ENCODE peak calls at places on chromosomes 13 and 19, in five cellular contexts. One of them, this sample, is unnamed. For H3K4me1, the result is how much of the 10 kb centered on the place peaks cover.

GRCh38 chr13:24218977-24219376 is 58.5 kb downstream of the SPATA13 start:
- DNase-seq in astrocyte: peak
- DNase-seq in transverse colon: no peak
- DNase-seq in cardiac muscle cell: no peak
- DNase-seq in fibroblast of lung: no peak
- DNase-seq in this sample: no peak

GRCh38 chr13:44437356-44438233 is 64.0 kb downstream of the SERP2 start:
- DNase-seq in astrocyte: peak
- DNase-seq in transverse colon: no peak
- DNase-seq in cardiac muscle cell: peak
- DNase-seq in fibroblast of lung: peak
- DNase-seq in this sample: peak

GRCh38 chr19:2333807-2334211 is 5.3 kb downstream of the SPPL2B start:
- DNase-seq in astrocyte: no peak
- DNase-seq in transverse colon: no peak
- DNase-seq in cardiac muscle cell: no peak
- DNase-seq in fibroblast of lung: no peak
- DNase-seq in this sample: no peak

GRCh38 chr19:1807695-1808394 is 4.2 kb downstream of the ATP8B3 start:
- DNase-seq in astrocyte: no peak
- DNase-seq in transverse colon: no peak
- DNase-seq in cardiac muscle cell: no peak
- DNase-seq in fibroblast of lung: no peak
- DNase-seq in this sample: no peak

GRCh38 chr19:13842294-13843103 is 34.4 kb upstream of the NANOS3 start:
- DNase-seq in astrocyte: no peak
- DNase-seq in transverse colon: peak
- DNase-seq in cardiac muscle cell: peak
- DNase-seq in fibroblast of lung: peak
- DNase-seq in this sample: peak

GRCh38 chr19:40948580-40949299 is 42.3 kb upstream of the CYP2B6 start:
- DNase-seq in astrocyte: no peak
- DNase-seq in transverse colon: no peak
- DNase-seq in cardiac muscle cell: no peak
- DNase-seq in fibroblast of lung: no peak
- DNase-seq in this sample: no peak

GRCh38 chr13:47962237-47962636 is 38.8 kb downstream of the SUCLA2 start:
- DNase-seq in astrocyte: no peak
- DNase-seq in transverse colon: no peak
- DNase-seq in cardiac muscle cell: no peak
- DNase-seq in fibroblast of lung: no peak
- DNase-seq in this sample: no peak

GRCh38 chr19:1942078-1942933 is 1.3 kb downstream of the CSNK1G2 start:
- DNase-seq in astrocyte: peak
- DNase-seq in transverse colon: peak
- DNase-seq in cardiac muscle cell: peak
- DNase-seq in fibroblast of lung: peak
- DNase-seq in this sample: peak

GRCh38 chr19:56348289-56348877 is 33.7 kb upstream of the ZSCAN5A start:
- DNase-seq in astrocyte: no peak
- DNase-seq in transverse colon: no peak
- DNase-seq in cardiac muscle cell: no peak
- DNase-seq in fibroblast of lung: no peak
- DNase-seq in this sample: peak

GRCh38 chr13:40895715-40896184 is 106.3 kb downstream of the SLC25A15 start:
- DNase-seq in astrocyte: no peak
- DNase-seq in transverse colon: peak
- DNase-seq in cardiac muscle cell: no peak
- DNase-seq in fibroblast of lung: no peak
- DNase-seq in this sample: no peak

GRCh38 chr13:24052547-24052981 is 108.0 kb upstream of the SPATA13 start:
- DNase-seq in astrocyte: no peak
- DNase-seq in transverse colon: peak
- DNase-seq in cardiac muscle cell: no peak
- DNase-seq in fibroblast of lung: peak
- DNase-seq in this sample: peak

GRCh38 chr13:39106216-39106995 is 68.2 kb downstream of the NHLRC3 start:
- DNase-seq in astrocyte: no peak
- DNase-seq in transverse colon: peak
- DNase-seq in cardiac muscle cell: no peak
- DNase-seq in fibroblast of lung: no peak
- DNase-seq in this sample: no peak

GRCh38 chr13:45385320-45385719 is 32.9 kb downstream of the SLC25A30 start:
- DNase-seq in astrocyte: no peak
- DNase-seq in transverse colon: no peak
- DNase-seq in cardiac muscle cell: no peak
- DNase-seq in fibroblast of lung: no peak
- DNase-seq in this sample: no peak

GRCh38 chr19:2524840-2525723 is 49.2 kb downstream of the GADD45B start:
- DNase-seq in astrocyte: peak
- DNase-seq in transverse colon: no peak
- DNase-seq in cardiac muscle cell: no peak
- DNase-seq in fibroblast of lung: peak
- DNase-seq in this sample: peak

GRCh38 chr19:27975419-27976005 is 1237.4 kb downstream of the UQCRFS1 start:
- DNase-seq in astrocyte: no peak
- DNase-seq in transverse colon: no peak
- DNase-seq in cardiac muscle cell: no peak
- DNase-seq in fibroblast of lung: no peak
- DNase-seq in this sample: no peak

GRCh38 chr19:33796164-33797100 is at the start of gene KCTD15:
- DNase-seq in astrocyte: peak
- DNase-seq in transverse colon: peak
- DNase-seq in cardiac muscle cell: peak
- DNase-seq in fibroblast of lung: peak
- DNase-seq in this sample: peak

GRCh38 chr19:47427241-47428176 is 8.2 kb upstream of the MEIS3 start:
- DNase-seq in astrocyte: peak
- DNase-seq in transverse colon: peak
- DNase-seq in cardiac muscle cell: peak
- DNase-seq in fibroblast of lung: peak
- DNase-seq in this sample: peak

GRCh38 chr19:35269425-35270117 is 809 bp downstream of the USF2 start:
- DNase-seq in astrocyte: peak
- DNase-seq in transverse colon: peak
- DNase-seq in cardiac muscle cell: peak
- DNase-seq in fibroblast of lung: peak
- DNase-seq in this sample: peak

GRCh38 chr13:37608750-37609339 is 10.3 kb upstream of the POSTN start:
- DNase-seq in astrocyte: no peak
- DNase-seq in transverse colon: no peak
- DNase-seq in cardiac muscle cell: no peak
- DNase-seq in fibroblast of lung: no peak
- DNase-seq in this sample: peak

GRCh38 chr19:16325671-16326400 is 1.2 kb downstream of the KLF2 start:
- DNase-seq in astrocyte: no peak
- DNase-seq in transverse colon: peak
- DNase-seq in cardiac muscle cell: peak
- DNase-seq in fibroblast of lung: peak
- DNase-seq in this sample: peak

GRCh38 chr19:6773323-6773931 is 919 bp downstream of the VAV1 start:
- DNase-seq in astrocyte: no peak
- DNase-seq in transverse colon: peak
- DNase-seq in cardiac muscle cell: no peak
- DNase-seq in fibroblast of lung: no peak
- DNase-seq in this sample: no peak

GRCh38 chr19:50667759-50668231 is 18.6 kb downstream of the C19orf81 start:
- DNase-seq in astrocyte: no peak
- DNase-seq in transverse colon: no peak
- DNase-seq in cardiac muscle cell: no peak
- DNase-seq in fibroblast of lung: no peak
- DNase-seq in this sample: no peak

GRCh38 chr19:52673014-52673413 is 34.9 kb upstream of the ZNF83 start:
- DNase-seq in astrocyte: no peak
- DNase-seq in transverse colon: no peak
- DNase-seq in cardiac muscle cell: no peak
- DNase-seq in fibroblast of lung: peak
- DNase-seq in this sample: no peak

GRCh38 chr13:90365130-90365529 is 982.4 kb upstream of the MIR17HG start:
- DNase-seq in astrocyte: peak
- DNase-seq in transverse colon: no peak
- DNase-seq in cardiac muscle cell: no peak
- DNase-seq in fibroblast of lung: peak
- DNase-seq in this sample: peak

GRCh38 chr19:54106716-54107115 is 4.1 kb downstream of the NDUFA3 start:
- DNase-seq in astrocyte: no peak
- DNase-seq in transverse colon: no peak
- DNase-seq in cardiac muscle cell: no peak
- DNase-seq in fibroblast of lung: no peak
- DNase-seq in this sample: no peak

GRCh38 chr19:22052644-22053013 is 345 bp downstream of the ZNF257 start:
- DNase-seq in astrocyte: no peak
- DNase-seq in transverse colon: no peak
- DNase-seq in cardiac muscle cell: no peak
- DNase-seq in fibroblast of lung: no peak
- DNase-seq in this sample: peak

GRCh38 chr13:31100721-31101120 is 61.0 kb downstream of the HSPH1 start:
- DNase-seq in astrocyte: no peak
- DNase-seq in transverse colon: no peak
- DNase-seq in cardiac muscle cell: no peak
- DNase-seq in fibroblast of lung: no peak
- DNase-seq in this sample: no peak

GRCh38 chr13:32426981-32427851 is 714 bp downstream of the N4BP2L1 start:
- DNase-seq in astrocyte: no peak
- DNase-seq in transverse colon: peak
- DNase-seq in cardiac muscle cell: peak
- DNase-seq in fibroblast of lung: peak
- DNase-seq in this sample: peak

GRCh38 chr19:29805026-29805925 is 6.5 kb upstream of the CCNE1 start:
- DNase-seq in astrocyte: peak
- DNase-seq in transverse colon: no peak
- DNase-seq in cardiac muscle cell: no peak
- DNase-seq in fibroblast of lung: peak
- DNase-seq in this sample: peak
- H3K4me1 ChIP-seq in astrocyte: under half
- H3K4me1 ChIP-seq in transverse colon: under half
- H3K4me1 ChIP-seq in cardiac muscle cell: under half
- H3K4me1 ChIP-seq in fibroblast of lung: under half
- H3K4me1 ChIP-seq in this sample: under half

GRCh38 chr13:50358221-50358620 is 343.0 kb downstream of the KCNRG start:
- DNase-seq in astrocyte: no peak
- DNase-seq in transverse colon: no peak
- DNase-seq in cardiac muscle cell: no peak
- DNase-seq in fibroblast of lung: peak
- DNase-seq in this sample: no peak
- H3K4me3 ChIP-seq in astrocyte: no peak
- H3K4me3 ChIP-seq in transverse colon: no peak
- H3K4me3 ChIP-seq in cardiac muscle cell: no peak
- H3K4me3 ChIP-seq in fibroblast of lung: no peak
- H3K4me3 ChIP-seq in this sample: no peak

GRCh38 chr19:10736916-10737551 is 19.2 kb downstream of the DNM2 start:
- DNase-seq in astrocyte: no peak
- DNase-seq in transverse colon: no peak
- DNase-seq in cardiac muscle cell: no peak
- DNase-seq in fibroblast of lung: no peak
- DNase-seq in this sample: no peak
- H3K4me1 ChIP-seq in astrocyte: under half
- H3K4me1 ChIP-seq in transverse colon: under half
- H3K4me1 ChIP-seq in cardiac muscle cell: under half
- H3K4me1 ChIP-seq in fibroblast of lung: under half
- H3K4me1 ChIP-seq in this sample: under half

GRCh38 chr19:38849746-38850230 is at the start of gene HNRNPL:
- DNase-seq in astrocyte: no peak
- DNase-seq in transverse colon: peak
- DNase-seq in cardiac muscle cell: no peak
- DNase-seq in fibroblast of lung: no peak
- DNase-seq in this sample: no peak
- H3K4me3 ChIP-seq in astrocyte: peak
- H3K4me3 ChIP-seq in transverse colon: peak
- H3K4me3 ChIP-seq in cardiac muscle cell: peak
- H3K4me3 ChIP-seq in fibroblast of lung: peak
- H3K4me3 ChIP-seq in this sample: peak

DNA sequence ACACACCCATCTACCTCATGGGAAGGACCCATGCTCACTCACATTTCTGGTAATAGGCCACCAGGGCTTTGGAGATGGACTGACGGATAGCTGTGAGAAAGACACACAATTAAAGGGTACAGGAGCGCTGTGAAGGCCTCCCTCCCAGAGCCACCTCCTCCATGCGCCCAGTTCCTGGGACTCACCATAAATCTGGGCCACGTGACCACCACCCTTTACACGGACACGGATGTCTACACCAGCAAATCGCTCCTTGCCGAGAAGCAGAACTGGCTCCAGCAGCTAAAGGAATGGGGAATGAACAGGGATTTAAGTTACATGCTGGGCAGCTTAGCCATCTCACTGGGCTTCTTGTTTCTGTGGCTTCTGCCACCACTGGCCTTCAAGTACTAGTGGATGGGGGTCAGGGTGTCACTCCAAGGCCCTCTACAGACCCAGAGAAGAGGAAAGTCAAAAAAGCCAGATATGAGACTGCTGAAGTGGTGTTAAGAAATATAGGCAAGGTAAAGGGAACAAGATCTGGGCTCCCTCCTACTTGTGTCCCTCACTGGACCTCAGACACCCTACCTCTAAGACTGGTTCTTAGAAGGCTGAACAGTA is 2.2 kb downstream of the RPS16 start:
- DNase-seq in astrocyte: no peak
- DNase-seq in transverse colon: no peak
- DNase-seq in cardiac muscle cell: no peak
- DNase-seq in fibroblast of lung: no peak
- DNase-seq in this sample: no peak
- H3K4me1 ChIP-seq in astrocyte: under half
- H3K4me1 ChIP-seq in transverse colon: under half
- H3K4me1 ChIP-seq in cardiac muscle cell: under half
- H3K4me1 ChIP-seq in fibroblast of lung: under half
- H3K4me1 ChIP-seq in this sample: under half

GRCh38 chr13:93227906-93228801 is 1.5 kb downstream of the GPC6 start:
- DNase-seq in astrocyte: peak
- DNase-seq in transverse colon: peak
- DNase-seq in cardiac muscle cell: peak
- DNase-seq in fibroblast of lung: peak
- DNase-seq in this sample: peak
- H3K4me3 ChIP-seq in astrocyte: peak
- H3K4me3 ChIP-seq in transverse colon: peak
- H3K4me3 ChIP-seq in cardiac muscle cell: peak
- H3K4me3 ChIP-seq in fibroblast of lung: peak
- H3K4me3 ChIP-seq in this sample: peak

DNA sequence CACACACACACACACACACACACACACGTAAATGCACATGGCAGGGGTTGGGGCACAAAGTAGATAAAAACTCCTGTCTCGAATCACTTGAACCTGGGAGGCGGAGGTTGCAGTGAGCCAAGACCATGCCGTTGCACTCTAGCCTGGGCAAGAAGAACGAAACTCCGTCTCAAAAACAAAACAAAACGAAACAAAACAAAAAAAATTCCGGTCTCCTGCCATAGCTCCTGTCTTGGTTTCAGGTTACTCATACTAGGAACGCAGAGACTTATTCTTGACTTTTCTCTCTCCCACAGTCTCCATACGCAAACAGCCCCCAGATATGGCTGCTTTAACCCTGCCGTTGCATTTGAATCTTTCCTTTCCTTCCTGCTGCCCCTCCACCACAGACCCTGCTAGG is 148.9 kb downstream of the SHISA2 start:
- DNase-seq in astrocyte: no peak
- DNase-seq in transverse colon: no peak
- DNase-seq in cardiac muscle cell: no peak
- DNase-seq in fibroblast of lung: no peak
- DNase-seq in this sample: no peak
- H3K4me1 ChIP-seq in astrocyte: under half
- H3K4me1 ChIP-seq in transverse colon: under half
- H3K4me1 ChIP-seq in cardiac muscle cell: under half
- H3K4me1 ChIP-seq in fibroblast of lung: under half
- H3K4me1 ChIP-seq in this sample: under half

GRCh38 chr19:18699403-18700054 is 16.0 kb downstream of the CRTC1 start:
- DNase-seq in astrocyte: no peak
- DNase-seq in transverse colon: peak
- DNase-seq in cardiac muscle cell: no peak
- DNase-seq in fibroblast of lung: no peak
- DNase-seq in this sample: no peak
- H3K4me3 ChIP-seq in astrocyte: no peak
- H3K4me3 ChIP-seq in transverse colon: no peak
- H3K4me3 ChIP-seq in cardiac muscle cell: no peak
- H3K4me3 ChIP-seq in fibroblast of lung: no peak
- H3K4me3 ChIP-seq in this sample: no peak